ENCODE peak calls at places on chromosome 1, in nine cellular contexts. I is PC-3, C is GM23248, F is GM23338, L is neural progenitor cell, T is MM.1S, V is OCI-LY7, M is SK-N-SH, A is HCT116. Q is an unnamed sample. For H4K20me1, the result is how much of the 10 kb centered on the place peaks cover.

GRCh38 chr1:118136511-118136937 is 48.5 kb downstream of the SPAG17 start:
- DNase-seq in I (peak), C (peak), F (no peak), L (no peak), T (peak), V (no peak), M (no peak), A (no peak), Q (peak)

GRCh38 chr1:41914515-41914914 is 4.2 kb downstream of the HIVEP3 start:
- DNase-seq in I (no peak), C (no peak), F (no peak), L (no peak), T (no peak), V (no peak), M (no peak), A (no peak), Q (no peak)

GRCh38 chr1:17414022-17414421 is 25.5 kb downstream of the RCC2 start:
- DNase-seq in I (no peak), C (no peak), F (no peak), L (no peak), T (no peak), V (no peak), M (no peak), A (no peak), Q (no peak)

GRCh38 chr1:170881268-170882265 is 53.8 kb upstream of the MROH9 start:
- DNase-seq in I (peak), C (peak), F (peak), L (peak), T (peak), V (no peak), M (no peak), A (peak), Q (peak)

GRCh38 chr1:232472485-232473041 is 157.4 kb downstream of the SIPA1L2 start:
- DNase-seq in I (peak), C (peak), F (peak), L (no peak), T (no peak), V (no peak), M (no peak), A (no peak), Q (no peak)

GRCh38 chr1:235206533-235207201 is 45.6 kb upstream of the RBM34 start:
- DNase-seq in I (peak), C (peak), F (no peak), L (no peak), T (no peak), V (no peak), M (no peak), A (no peak), Q (no peak)

GRCh38 chr1:175023043-175023921 is at the start of gene MRPS14:
- DNase-seq in I (peak), C (peak), F (peak), L (peak), T (peak), V (peak), M (peak), A (peak), Q (peak)

GRCh38 chr1:201709564-201710295 is 119.2 kb upstream of the IPO9 start:
- DNase-seq in I (peak), C (peak), F (peak), L (peak), T (peak), V (peak), M (peak), A (peak), Q (peak)

GRCh38 chr1:115461526-115461925 is 123.5 kb upstream of the NGF start:
- DNase-seq in I (no peak), C (no peak), F (no peak), L (no peak), T (no peak), V (no peak), M (no peak), A (no peak), Q (no peak)

GRCh38 chr1:193537266-193538003 is 351.0 kb upstream of the B3GALT2 start:
- DNase-seq in I (no peak), C (no peak), F (no peak), L (no peak), T (peak), V (peak), M (no peak), A (no peak), Q (no peak)

GRCh38 chr1:78211483-78212092 is 165.8 kb downstream of the GIPC2 start:
- DNase-seq in I (no peak), C (no peak), F (no peak), L (no peak), T (no peak), V (no peak), M (no peak), A (no peak), Q (no peak)

GRCh38 chr1:115320368-115320767 is 17.7 kb downstream of the NGF start:
- DNase-seq in I (peak), C (peak), F (no peak), L (no peak), T (no peak), V (no peak), M (no peak), A (no peak), Q (no peak)

GRCh38 chr1:200496937-200497336 is 87.1 kb upstream of the ZNF281 start:
- DNase-seq in I (no peak), C (peak), F (no peak), L (no peak), T (no peak), V (no peak), M (no peak), A (no peak), Q (no peak)

GRCh38 chr1:223490256-223490655 is 97.0 kb downstream of the CCDC185 start:
- DNase-seq in I (no peak), C (no peak), F (no peak), L (no peak), T (no peak), V (no peak), M (no peak), A (no peak), Q (no peak)

GRCh38 chr1:223483511-223483910 is 90.3 kb downstream of the CCDC185 start:
- DNase-seq in I (no peak), C (no peak), F (no peak), L (no peak), T (no peak), V (no peak), M (no peak), A (no peak), Q (no peak)

GRCh38 chr1:223489439-223489838 is 96.2 kb downstream of the CCDC185 start:
- DNase-seq in I (no peak), C (no peak), F (no peak), L (no peak), T (no peak), V (no peak), M (no peak), A (no peak), Q (no peak)

GRCh38 chr1:223486366-223486765 is 93.2 kb downstream of the CCDC185 start:
- DNase-seq in I (peak), C (no peak), F (peak), L (no peak), T (no peak), V (no peak), M (peak), A (peak), Q (no peak)

GRCh38 chr1:223487514-223488259 is 94.5 kb downstream of the CCDC185 start:
- DNase-seq in I (no peak), C (no peak), F (peak), L (peak), T (no peak), V (no peak), M (no peak), A (no peak), Q (no peak)
- TF ChIP-seq EZH2phosphoT487 in I (no peak), C (no peak), F (no peak), L (no peak), T (no peak), V (no peak), M (no peak), A (no peak), Q (no peak)

GRCh38 chr1:56533621-56534020 is 45.7 kb downstream of the PLPP3 start:
- DNase-seq in I (peak), C (no peak), F (no peak), L (no peak), T (no peak), V (no peak), M (no peak), A (no peak), Q (no peak)

GRCh38 chr1:56532359-56532696 is 47.0 kb downstream of the PLPP3 start:
- DNase-seq in I (no peak), C (no peak), F (no peak), L (no peak), T (no peak), V (no peak), M (no peak), A (no peak), Q (no peak)

GRCh38 chr1:56529801-56530200 is 49.6 kb downstream of the PLPP3 start:
- DNase-seq in I (no peak), C (no peak), F (no peak), L (no peak), T (no peak), V (no peak), M (no peak), A (no peak), Q (no peak)

GRCh38 chr1:56533197-56533596 is 46.2 kb downstream of the PLPP3 start:
- DNase-seq in I (no peak), C (no peak), F (no peak), L (no peak), T (no peak), V (no peak), M (no peak), A (no peak), Q (no peak)

DNA sequence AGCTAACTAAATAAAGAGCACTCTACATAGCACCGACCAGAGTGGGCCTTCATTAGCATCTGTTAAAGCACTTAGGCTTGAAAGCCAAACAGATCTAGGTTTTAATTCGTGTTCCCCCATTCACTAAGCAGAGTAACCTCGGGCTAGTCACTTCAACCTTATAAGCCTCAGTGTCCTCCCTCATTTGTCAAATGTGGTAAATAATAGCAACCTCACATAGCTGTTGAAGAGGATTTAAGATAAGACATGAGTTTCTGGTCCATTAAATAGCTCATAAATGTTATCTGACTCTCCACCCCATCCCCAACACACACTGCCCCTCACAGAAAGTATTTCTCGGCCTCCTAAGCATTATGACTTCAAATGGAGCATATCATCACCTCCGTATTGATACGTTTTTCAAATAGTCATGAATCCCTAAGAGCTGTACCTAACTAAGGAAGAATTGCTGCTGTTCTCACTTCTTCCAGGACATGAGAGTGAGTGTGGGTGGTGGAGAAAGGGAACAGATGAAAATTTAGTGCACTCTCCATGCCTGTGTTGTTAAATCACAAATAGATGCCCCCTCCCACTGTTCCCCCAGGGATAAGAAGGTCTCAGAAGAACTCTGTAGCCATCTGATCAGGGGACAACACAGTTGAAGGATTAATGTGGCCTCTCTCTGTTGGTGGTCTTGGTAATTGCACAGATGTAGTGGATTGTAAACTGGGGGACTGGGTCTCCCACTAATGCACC is 47.6 kb downstream of the PLPP3 start:
- DNase-seq in I (no peak), C (no peak), F (peak), L (no peak), T (no peak), V (no peak), M (peak), A (no peak), Q (no peak)
- H4K20me1 ChIP-seq in I (under half), C (under half), F (under half), L (under half), T (under half), V (under half), M (under half), A (under half), Q (half or more)

DNA sequence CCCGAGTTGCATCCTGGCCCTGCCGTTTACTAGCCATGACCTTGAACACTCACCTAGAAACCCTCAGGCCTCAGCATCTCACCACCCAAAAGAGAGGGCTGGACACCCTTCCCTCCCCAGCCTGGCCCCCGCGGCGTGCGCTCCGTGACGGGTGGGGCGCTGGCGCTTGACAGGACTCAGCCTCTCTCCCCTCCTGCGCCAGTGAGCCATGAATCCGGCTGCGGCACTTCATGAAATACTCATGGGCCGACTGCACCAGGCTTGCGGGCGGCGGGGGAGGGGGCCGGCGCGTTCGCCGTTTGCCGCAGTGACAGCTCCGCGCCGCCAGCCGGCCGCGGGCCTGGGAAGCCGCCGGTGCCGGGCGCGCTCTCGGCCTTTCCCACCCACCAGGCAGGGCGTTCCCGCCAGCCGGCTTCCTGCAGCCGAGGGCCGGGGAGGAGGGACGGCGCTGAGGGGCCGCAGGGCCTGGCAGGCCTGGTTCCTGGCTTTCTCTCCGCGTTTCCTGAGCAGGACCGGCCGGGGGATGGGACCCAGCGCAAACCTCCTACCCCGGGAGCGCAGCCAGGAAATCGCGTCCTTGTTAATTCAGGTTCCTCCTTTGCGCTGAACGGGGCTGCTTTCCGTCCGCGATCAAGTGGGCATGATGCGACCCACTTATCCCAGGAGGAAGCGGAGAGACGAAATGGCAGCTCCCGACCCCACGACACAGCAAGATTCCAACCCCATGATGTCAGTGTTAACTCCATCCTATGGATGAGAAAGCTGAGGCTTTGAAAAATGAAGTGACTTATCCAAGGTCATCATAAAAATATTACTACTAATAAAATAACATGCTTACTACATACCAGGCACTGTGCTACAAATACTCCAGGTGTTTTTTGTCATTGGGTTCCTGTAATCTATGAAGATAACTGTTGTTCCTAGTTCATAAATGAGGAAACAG is 9.1 kb upstream of the LUZP1 start:
- DNase-seq in I (peak), C (peak), F (peak), L (peak), T (peak), V (peak), M (peak), A (no peak), Q (peak)
- H3K4me3 ChIP-seq in I (peak), C (peak), F (peak), L (peak), T (peak), V (peak), M (peak), A (peak), Q (peak)

GRCh38 chr1:38489844-38490270 is 369.7 kb downstream of the RRAGC start:
- DNase-seq in I (peak), C (peak), F (peak), L (peak), T (peak), V (peak), M (peak), A (peak), Q (peak)
- TF ChIP-seq EZH2phosphoT487 in I (no peak), C (no peak), F (no peak), L (no peak), T (no peak), V (no peak), M (no peak), A (no peak), Q (no peak)

GRCh38 chr1:9294910-9295636 is 2.4 kb downstream of the SPSB1 start:
- DNase-seq in I (peak), C (peak), F (no peak), L (no peak), T (peak), V (peak), M (no peak), A (no peak), Q (peak)
- H4K20me1 ChIP-seq in I (under half), C (under half), F (under half), L (under half), T (under half), V (under half), M (under half), A (under half), Q (under half)

DNA sequence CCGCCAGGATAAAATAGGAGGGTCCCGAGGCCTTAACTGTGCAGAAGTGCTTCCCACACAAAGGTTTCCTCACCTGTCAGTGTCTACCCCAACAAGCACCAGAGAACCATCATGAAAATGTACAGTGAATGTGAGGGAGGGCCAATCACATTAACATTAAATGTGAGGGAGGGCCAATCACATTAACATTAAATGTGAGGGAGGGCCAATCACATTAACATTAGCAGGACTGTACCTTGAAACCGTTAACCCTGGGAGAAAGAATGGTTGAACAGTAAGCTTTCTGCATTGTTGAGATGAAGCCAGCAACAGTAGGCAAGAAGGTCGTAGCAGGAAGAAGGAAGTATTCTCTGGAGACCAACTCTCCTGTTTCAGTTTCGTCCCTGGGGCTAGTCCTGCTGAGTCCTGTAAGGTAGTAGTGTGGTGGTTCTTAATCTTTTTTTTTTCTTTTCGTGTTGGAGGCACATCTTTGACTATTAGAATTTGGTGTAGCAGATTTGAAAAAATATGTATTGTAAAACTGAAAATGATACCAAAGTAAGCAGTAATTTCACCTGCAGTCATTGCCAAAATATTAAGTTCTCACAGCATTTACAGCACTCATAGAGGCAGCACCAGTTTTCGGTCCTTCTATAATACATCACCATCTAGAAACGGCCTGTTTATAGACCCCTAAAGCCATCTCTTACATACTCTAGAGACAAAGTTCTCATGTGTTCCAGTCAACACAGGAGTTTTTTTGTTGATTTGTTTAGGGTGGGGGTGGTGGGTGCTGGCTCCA is 98.6 kb upstream of the PPP2R5A start:
- DNase-seq in I (no peak), C (no peak), F (no peak), L (no peak), T (peak), V (peak), M (no peak), A (no peak), Q (no peak)
- H3K4me3 ChIP-seq in I (no peak), C (no peak), F (no peak), L (no peak), T (peak), V (peak), M (no peak), A (no peak), Q (no peak)

DNA sequence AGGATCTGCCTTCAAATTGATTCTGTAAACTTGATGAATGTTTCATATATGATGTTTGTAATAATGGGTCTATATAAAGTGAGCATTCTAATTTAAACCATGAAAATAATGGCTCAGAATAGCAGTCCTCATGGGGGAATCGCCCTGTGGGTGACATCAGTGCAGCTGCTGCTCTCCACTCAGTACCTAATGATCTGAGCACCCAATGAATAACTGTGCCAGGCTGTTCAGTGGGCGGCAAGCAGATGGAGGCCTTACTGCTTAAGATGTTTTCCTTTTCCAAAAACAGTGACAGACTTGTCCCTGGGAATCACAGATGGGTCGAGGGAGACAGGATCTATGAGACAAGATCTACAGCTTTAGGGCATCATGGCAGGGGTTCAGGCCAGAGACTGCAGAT is 78.1 kb downstream of the LAMC2 start:
- DNase-seq in I (no peak), C (no peak), F (no peak), L (no peak), T (no peak), V (no peak), M (no peak), A (no peak), Q (no peak)
- TF ChIP-seq EZH2phosphoT487 in I (no peak), C (no peak), F (no peak), L (no peak), T (no peak), V (no peak), M (no peak), A (no peak), Q (no peak)

Q was measured in hepatocyte.